ENCODE peak calls at places on chromosomes 12 and 14, in five cellular contexts. V is prostate gland, H is body of pancreas, Z is IMR-90, C is HCT116. A is an unnamed sample.

GRCh38 chr14:45426685-45427282 is 173.8 kb upstream of the MIS18BP1 start:
- DNase-seq in V (no peak), Z (peak; percentile 34), C (peak; percentile 62), H (no peak), A (no peak)

GRCh38 chr14:89429206-89430091 is 12.4 kb upstream of the FOXN3 start:
- DNase-seq in Z (peak; percentile 19), H (peak; percentile 38), V (no peak), C (no peak), A (peak; percentile 37)

GRCh38 chr14:70534904-70535303 is at the start of gene ADAM20:
- DNase-seq in V (no peak), H (no peak), C (no peak), Z (no peak), A (no peak)

GRCh38 chr14:21278632-21279031 is 1.3 kb upstream of the RPGRIP1 start:
- DNase-seq in Z (no peak), C (no peak), V (no peak), H (no peak), A (no peak)

GRCh38 chr12:3218150-3218845 is 141.1 kb downstream of the TSPAN9 start:
- DNase-seq in C (no peak), Z (peak; percentile 78), V (peak; percentile 77), H (peak; percentile 69), A (peak; percentile 93)

GRCh38 chr12:57216931-57217871 is 607 bp downstream of the NXPH4 start:
- DNase-seq in C (no peak), V (no peak), H (peak; percentile 32), Z (no peak), A (no peak)

GRCh38 chr12:2769866-2770533 is 24.8 kb upstream of the FKBP4 start:
- DNase-seq in Z (no peak), V (no peak), C (no peak), H (no peak), A (no peak)

GRCh38 chr14:64234877-64235651 is 59.1 kb downstream of the ESR2 start:
- DNase-seq in H (peak; percentile 33), Z (peak; percentile 14), C (no peak), V (no peak), A (no peak)

GRCh38 chr12:80356092-80356491 is 87.9 kb upstream of the PTPRQ start:
- DNase-seq in Z (no peak), C (no peak), H (no peak), V (no peak), A (no peak)

GRCh38 chr14:22563987-22564386 is 25.0 kb downstream of the DAD1 start:
- DNase-seq in C (no peak), H (no peak), V (no peak), Z (no peak), A (no peak)

GRCh38 chr12:50642035-50642451 is 121.9 kb upstream of the ATF1 start:
- DNase-seq in H (no peak), Z (peak; percentile 89), V (no peak), C (no peak), A (no peak)

GRCh38 chr12:47370421-47370820 is 290.7 kb upstream of the AMIGO2 start:
- DNase-seq in H (no peak), Z (no peak), V (peak; percentile 71), C (no peak), A (no peak)

GRCh38 chr12:119940881-119941280 is 48.2 kb upstream of the BICDL1 start:
- DNase-seq in Z (peak; percentile 68), V (no peak), C (peak; percentile 68), H (no peak), A (no peak)

GRCh38 chr14:36408388-36408787 is 88.0 kb upstream of the MBIP start:
- DNase-seq in Z (no peak), C (no peak), H (no peak), V (no peak), A (no peak)

GRCh38 chr14:94158239-94158888 is 15.8 kb upstream of the PPP4R4 start:
- DNase-seq in V (no peak), Z (no peak), H (no peak), C (no peak), A (no peak)

GRCh38 chr12:212799-213526 is 994 bp downstream of the SLC6A12 start:
- DNase-seq in Z (peak; percentile 6), V (no peak), H (peak; percentile 90), C (no peak), A (peak; percentile 26)

GRCh38 chr14:44979740-44980346 is 17.9 kb downstream of the TOGARAM1 start:
- DNase-seq in C (no peak), Z (no peak), H (peak; percentile 75), V (peak; percentile 59), A (peak; percentile 21)

GRCh38 chr12:11183009-11183408 is 3.7 kb downstream of the TAS2R42 start:
- DNase-seq in Z (no peak), C (no peak), H (no peak), V (no peak), A (no peak)

GRCh38 chr12:726281-727140 is 25.9 kb upstream of the WNK1 start:
- DNase-seq in C (no peak), V (no peak), Z (peak; percentile 39), H (no peak), A (no peak)

GRCh38 chr14:88962356-88962755 is 137.9 kb downstream of the TTC8 start:
- DNase-seq in C (no peak), V (no peak), Z (no peak), H (no peak), A (no peak)

GRCh38 chr12:112239881-112240280 is 114.5 kb downstream of the TRAFD1 start:
- DNase-seq in V (no peak), H (no peak), C (no peak), Z (no peak), A (no peak)

GRCh38 chr12:38666425-38666824 is 239.0 kb downstream of the CPNE8 start:
- DNase-seq in V (no peak), H (no peak), Z (no peak), C (no peak), A (no peak)

GRCh38 chr12:65229441-65229840 is 49.0 kb upstream of the MSRB3 start:
- DNase-seq in Z (peak; percentile 81), V (no peak), H (no peak), C (no peak), A (no peak)

GRCh38 chr14:79629372-79629771 is 581.9 kb downstream of the DIO2 start:
- DNase-seq in Z (no peak), V (no peak), H (no peak), C (no peak), A (no peak)

GRCh38 chr12:6647083-6647604 is at the start of gene ACRBP:
- DNase-seq in H (peak; percentile 90), C (no peak), V (peak; percentile 53), Z (peak; percentile 14), A (peak; percentile 73)

GRCh38 chr14:83253870-83254269 is 1720.2 kb upstream of the SEL1L start:
- DNase-seq in C (no peak), Z (no peak), V (no peak), H (no peak), A (no peak)

DNA sequence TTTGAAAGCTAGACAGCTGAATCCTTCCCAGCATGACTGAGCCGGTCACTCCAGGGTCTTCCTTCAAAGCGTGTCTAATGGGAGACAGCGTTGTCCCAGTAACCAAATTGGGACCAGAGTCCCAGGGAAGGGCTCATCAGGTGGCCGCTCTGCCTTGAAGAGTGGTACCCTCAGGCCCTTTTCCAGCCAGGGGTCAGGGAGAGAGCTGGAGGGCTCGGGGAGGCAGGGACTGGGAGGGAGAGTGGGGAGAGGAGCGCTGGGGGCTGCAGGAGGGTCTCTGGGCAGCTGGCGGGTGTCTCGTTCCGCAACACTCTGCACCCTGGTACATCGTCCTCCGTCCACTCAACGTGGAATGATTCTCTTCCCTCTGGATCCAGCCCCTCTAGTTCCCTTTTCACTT is 1.6 kb upstream of the RTL1 start:
- DNase-seq in C (no peak), V (no peak), H (no peak), Z (no peak), A (no peak)
- H3K4me1 ChIP-seq in C (no peaks in the 10 kb centered on the region), V (peaks cover 5% of the 10 kb centered on the region), H (peaks cover 8% of the 10 kb centered on the region), Z (peaks cover 2% of the 10 kb centered on the region), A (no peaks in the 10 kb centered on the region)

GRCh38 chr12:12560587-12561304 is 1.9 kb downstream of the DUSP16 start:
- DNase-seq in Z (peak; percentile 69), C (no peak), H (peak; percentile 79), V (peak; percentile 78), A (peak; percentile 36)

GRCh38 chr12:12561305-12562015 is 1.2 kb downstream of the DUSP16 start:
- DNase-seq in C (no peak), H (peak; percentile 78), V (peak; percentile 41), Z (peak; percentile 46), A (peak; percentile 74)

GRCh38 chr12:12562016-12562483 is 613 bp downstream of the DUSP16 start:
- DNase-seq in V (no peak), H (peak; percentile 46), Z (peak; percentile 18), C (no peak), A (peak; percentile 44)

GRCh38 chr12:12563529-12563928 is 866 bp upstream of the DUSP16 start:
- DNase-seq in C (no peak), Z (peak; percentile 32), H (peak; percentile 26), V (no peak), A (no peak)

GRCh38 chr12:12562585-12563245 is at the start of gene DUSP16:
- DNase-seq in V (peak; percentile 93), H (peak; percentile 94), Z (peak; percentile 95), C (peak; percentile 72), A (peak; percentile 93)
- TF ChIP-seq POLR2A in V (peak; percentile 78), H (peak; percentile 89), Z (peak; percentile 37), C (peak; percentile 46), A (peak; percentile 95)

DNA sequence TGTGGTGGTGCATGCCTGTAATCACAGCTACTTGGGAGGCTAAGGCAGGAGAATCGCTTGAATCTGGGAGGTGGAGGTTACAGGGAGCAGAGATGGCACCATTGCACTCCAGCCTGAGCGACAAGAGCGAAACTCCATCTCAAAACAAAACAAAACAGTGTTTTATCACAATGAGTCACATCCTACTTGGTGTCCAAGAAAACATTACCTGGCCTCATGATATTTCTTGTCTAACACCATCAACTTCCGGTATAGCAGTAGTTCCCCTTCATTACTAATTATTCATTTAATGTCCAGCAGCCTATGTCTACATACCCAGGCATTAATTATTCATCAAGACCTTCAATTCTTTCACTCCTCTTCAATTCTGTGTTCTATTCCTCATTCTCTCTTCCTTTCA is 115.5 kb downstream of the CCDC59 start:
- DNase-seq in C (no peak), V (no peak), H (no peak), Z (no peak), A (no peak)
- H3K4me1 ChIP-seq in C (no peaks in the 10 kb centered on the region), V (no peaks in the 10 kb centered on the region), H (no peaks in the 10 kb centered on the region), Z (no peaks in the 10 kb centered on the region), A (no peaks in the 10 kb centered on the region)

GRCh38 chr14:50943943-50944646 is at the start of gene PYGL:
- DNase-seq in V (peak; percentile 65), Z (peak; percentile 49), H (peak; percentile 81), C (peak; percentile 43), A (peak; percentile 77)
- TF ChIP-seq POLR2A in V (peak; percentile 71), Z (peak; percentile 49), H (no peak), C (peak; percentile 91), A (no peak)

GRCh38 chr12:124454735-124455134 is 112.7 kb downstream of the NCOR2 start:
- DNase-seq in H (no peak), C (no peak), Z (no peak), V (no peak), A (no peak)

GRCh38 chr12:124456133-124456651 is 111.2 kb downstream of the NCOR2 start:
- DNase-seq in H (no peak), C (no peak), V (no peak), Z (no peak), A (no peak)

GRCh38 chr12:124456652-124457152 is 110.7 kb downstream of the NCOR2 start:
- DNase-seq in C (no peak), V (no peak), H (no peak), Z (no peak), A (no peak)

GRCh38 chr12:124454352-124454725 is 113.1 kb downstream of the NCOR2 start:
- DNase-seq in H (no peak), C (no peak), V (no peak), Z (no peak), A (no peak)

GRCh38 chr12:124455336-124455735 is 112.1 kb downstream of the NCOR2 start:
- DNase-seq in Z (no peak), C (no peak), H (no peak), V (no peak), A (no peak)
- H3K4me1 ChIP-seq in Z (peaks cover 18% of the 10 kb centered on the region), C (peaks cover 19% of the 10 kb centered on the region), H (peaks cover 12% of the 10 kb centered on the region), V (peaks cover 16% of the 10 kb centered on the region), A (peaks cover 48% of the 10 kb centered on the region)